ENCODE peak calls at places on chromosomes 2 and 18, in four cellular contexts. One of them, this sample, is unnamed.

GRCh38 chr18:33440011-33440383 is 524 bp downstream of the CCDC178 start:
- DNase-seq in kidney glomerular epithelial cell: peak
- DNase-seq in RKO: no peak
- DNase-seq in activated naive CD4-positive, alpha-beta T cell treated with anti-CD3 and anti-CD28 coated beads for 36 hours: no peak
- DNase-seq in this sample: peak

GRCh38 chr2:10239561-10239967 is 63.1 kb upstream of the HPCAL1 start:
- DNase-seq in kidney glomerular epithelial cell: no peak
- DNase-seq in activated naive CD4-positive, alpha-beta T cell treated with anti-CD3 and anti-CD28 coated beads for 36 hours: no peak
- DNase-seq in RKO: no peak
- DNase-seq in this sample: peak

GRCh38 chr2:237691200-237691907 is 64.0 kb downstream of the LRRFIP1 start:
- DNase-seq in kidney glomerular epithelial cell: peak
- DNase-seq in activated naive CD4-positive, alpha-beta T cell treated with anti-CD3 and anti-CD28 coated beads for 36 hours: peak
- DNase-seq in RKO: peak
- DNase-seq in this sample: peak

GRCh38 chr2:232893834-232894233 is 23.8 kb downstream of the SNORC start:
- DNase-seq in activated naive CD4-positive, alpha-beta T cell treated with anti-CD3 and anti-CD28 coated beads for 36 hours: no peak
- DNase-seq in kidney glomerular epithelial cell: no peak
- DNase-seq in RKO: no peak
- DNase-seq in this sample: no peak

GRCh38 chr18:34647251-34647650 is 62.8 kb upstream of the DTNA start:
- DNase-seq in activated naive CD4-positive, alpha-beta T cell treated with anti-CD3 and anti-CD28 coated beads for 36 hours: no peak
- DNase-seq in RKO: no peak
- DNase-seq in kidney glomerular epithelial cell: no peak
- DNase-seq in this sample: no peak

GRCh38 chr18:48962857-48963554 is 12.2 kb upstream of the SMAD7 start:
- DNase-seq in kidney glomerular epithelial cell: no peak
- DNase-seq in activated naive CD4-positive, alpha-beta T cell treated with anti-CD3 and anti-CD28 coated beads for 36 hours: no peak
- DNase-seq in RKO: no peak
- DNase-seq in this sample: no peak

GRCh38 chr2:173126819-173127218 is 51.2 kb downstream of the MAP3K20 start:
- DNase-seq in activated naive CD4-positive, alpha-beta T cell treated with anti-CD3 and anti-CD28 coated beads for 36 hours: no peak
- DNase-seq in RKO: no peak
- DNase-seq in kidney glomerular epithelial cell: no peak
- DNase-seq in this sample: no peak

GRCh38 chr2:6103949-6104348 is 411.8 kb downstream of the SOX11 start:
- DNase-seq in RKO: no peak
- DNase-seq in kidney glomerular epithelial cell: no peak
- DNase-seq in activated naive CD4-positive, alpha-beta T cell treated with anti-CD3 and anti-CD28 coated beads for 36 hours: no peak
- DNase-seq in this sample: no peak

GRCh38 chr2:124018894-124019293 is 6.2 kb upstream of the CNTNAP5 start:
- DNase-seq in kidney glomerular epithelial cell: no peak
- DNase-seq in RKO: no peak
- DNase-seq in activated naive CD4-positive, alpha-beta T cell treated with anti-CD3 and anti-CD28 coated beads for 36 hours: no peak
- DNase-seq in this sample: no peak

GRCh38 chr2:10309286-10309685 is 6.6 kb downstream of the HPCAL1 start:
- DNase-seq in kidney glomerular epithelial cell: no peak
- DNase-seq in RKO: no peak
- DNase-seq in activated naive CD4-positive, alpha-beta T cell treated with anti-CD3 and anti-CD28 coated beads for 36 hours: no peak
- DNase-seq in this sample: no peak

GRCh38 chr2:174340400-174341300 is 5.9 kb downstream of the SP9 start:
- DNase-seq in activated naive CD4-positive, alpha-beta T cell treated with anti-CD3 and anti-CD28 coated beads for 36 hours: no peak
- DNase-seq in RKO: no peak
- DNase-seq in kidney glomerular epithelial cell: no peak
- DNase-seq in this sample: peak

GRCh38 chr2:218896501-218897393 is 16.1 kb downstream of the WNT10A start:
- DNase-seq in activated naive CD4-positive, alpha-beta T cell treated with anti-CD3 and anti-CD28 coated beads for 36 hours: peak
- DNase-seq in kidney glomerular epithelial cell: peak
- DNase-seq in RKO: no peak
- DNase-seq in this sample: no peak

GRCh38 chr18:75551071-75551470 is 123.6 kb upstream of the SMIM21 start:
- DNase-seq in kidney glomerular epithelial cell: no peak
- DNase-seq in RKO: no peak
- DNase-seq in activated naive CD4-positive, alpha-beta T cell treated with anti-CD3 and anti-CD28 coated beads for 36 hours: no peak
- DNase-seq in this sample: no peak

GRCh38 chr2:136135924-136136906 is 18.3 kb upstream of the CXCR4 start:
- DNase-seq in activated naive CD4-positive, alpha-beta T cell treated with anti-CD3 and anti-CD28 coated beads for 36 hours: peak
- DNase-seq in kidney glomerular epithelial cell: no peak
- DNase-seq in RKO: no peak
- DNase-seq in this sample: no peak

GRCh38 chr18:48452863-48453323 is 43.7 kb upstream of the ZBTB7C start:
- DNase-seq in kidney glomerular epithelial cell: peak
- DNase-seq in RKO: no peak
- DNase-seq in activated naive CD4-positive, alpha-beta T cell treated with anti-CD3 and anti-CD28 coated beads for 36 hours: no peak
- DNase-seq in this sample: peak

GRCh38 chr18:49561127-49561376 is 805 bp upstream of the LIPG start:
- DNase-seq in kidney glomerular epithelial cell: no peak
- DNase-seq in activated naive CD4-positive, alpha-beta T cell treated with anti-CD3 and anti-CD28 coated beads for 36 hours: no peak
- DNase-seq in RKO: no peak
- DNase-seq in this sample: no peak

GRCh38 chr2:161402297-161402696 is 13.8 kb upstream of the TBR1 start:
- DNase-seq in activated naive CD4-positive, alpha-beta T cell treated with anti-CD3 and anti-CD28 coated beads for 36 hours: no peak
- DNase-seq in kidney glomerular epithelial cell: no peak
- DNase-seq in RKO: no peak
- DNase-seq in this sample: no peak

GRCh38 chr2:47640356-47640755 is 142.6 kb upstream of the MSH6 start:
- DNase-seq in kidney glomerular epithelial cell: no peak
- DNase-seq in RKO: no peak
- DNase-seq in activated naive CD4-positive, alpha-beta T cell treated with anti-CD3 and anti-CD28 coated beads for 36 hours: no peak
- DNase-seq in this sample: no peak

GRCh38 chr2:235728401-235729181 is 234.7 kb downstream of the AGAP1 start:
- DNase-seq in activated naive CD4-positive, alpha-beta T cell treated with anti-CD3 and anti-CD28 coated beads for 36 hours: no peak
- DNase-seq in RKO: no peak
- DNase-seq in kidney glomerular epithelial cell: no peak
- DNase-seq in this sample: no peak

GRCh38 chr2:75612862-75613243 is 33.7 kb upstream of the MRPL19 start:
- DNase-seq in activated naive CD4-positive, alpha-beta T cell treated with anti-CD3 and anti-CD28 coated beads for 36 hours: no peak
- DNase-seq in RKO: no peak
- DNase-seq in kidney glomerular epithelial cell: no peak
- DNase-seq in this sample: no peak

GRCh38 chr2:108916397-108917077 is 72.5 kb downstream of the EDAR start:
- DNase-seq in kidney glomerular epithelial cell: no peak
- DNase-seq in activated naive CD4-positive, alpha-beta T cell treated with anti-CD3 and anti-CD28 coated beads for 36 hours: no peak
- DNase-seq in RKO: no peak
- DNase-seq in this sample: no peak

GRCh38 chr18:37309059-37309458 is 256.5 kb downstream of the CELF4 start:
- DNase-seq in RKO: no peak
- DNase-seq in kidney glomerular epithelial cell: no peak
- DNase-seq in activated naive CD4-positive, alpha-beta T cell treated with anti-CD3 and anti-CD28 coated beads for 36 hours: no peak
- DNase-seq in this sample: no peak

GRCh38 chr2:212665948-212666347 is 127.3 kb upstream of the ERBB4 start:
- DNase-seq in activated naive CD4-positive, alpha-beta T cell treated with anti-CD3 and anti-CD28 coated beads for 36 hours: no peak
- DNase-seq in kidney glomerular epithelial cell: no peak
- DNase-seq in RKO: no peak
- DNase-seq in this sample: no peak

GRCh38 chr2:175931751-175932295 is 70.2 kb downstream of the LNPK start:
- DNase-seq in RKO: no peak
- DNase-seq in activated naive CD4-positive, alpha-beta T cell treated with anti-CD3 and anti-CD28 coated beads for 36 hours: no peak
- DNase-seq in kidney glomerular epithelial cell: no peak
- DNase-seq in this sample: no peak

GRCh38 chr2:238689331-238689730 is 158.6 kb upstream of the TWIST2 start:
- DNase-seq in activated naive CD4-positive, alpha-beta T cell treated with anti-CD3 and anti-CD28 coated beads for 36 hours: no peak
- DNase-seq in kidney glomerular epithelial cell: no peak
- DNase-seq in RKO: no peak
- DNase-seq in this sample: no peak

GRCh38 chr2:238784671-238785527 is 63.0 kb upstream of the TWIST2 start:
- DNase-seq in RKO: peak
- DNase-seq in kidney glomerular epithelial cell: no peak
- DNase-seq in activated naive CD4-positive, alpha-beta T cell treated with anti-CD3 and anti-CD28 coated beads for 36 hours: peak
- DNase-seq in this sample: peak

GRCh38 chr2:176997074-176997791 is 215.4 kb upstream of the HNRNPA3 start:
- DNase-seq in kidney glomerular epithelial cell: no peak
- DNase-seq in activated naive CD4-positive, alpha-beta T cell treated with anti-CD3 and anti-CD28 coated beads for 36 hours: peak
- DNase-seq in RKO: peak
- DNase-seq in this sample: no peak

GRCh38 chr18:59900222-59901128 is 679 bp downstream of the PMAIP1 start:
- DNase-seq in activated naive CD4-positive, alpha-beta T cell treated with anti-CD3 and anti-CD28 coated beads for 36 hours: peak
- DNase-seq in RKO: peak
- DNase-seq in kidney glomerular epithelial cell: peak
- DNase-seq in this sample: peak

GRCh38 chr2:69601179-69601612 is 42.3 kb downstream of the AAK1 start:
- DNase-seq in RKO: peak
- DNase-seq in kidney glomerular epithelial cell: peak
- DNase-seq in activated naive CD4-positive, alpha-beta T cell treated with anti-CD3 and anti-CD28 coated beads for 36 hours: peak
- DNase-seq in this sample: no peak

GRCh38 chr2:121707344-121707919 is 29.2 kb downstream of the NIFK start:
- DNase-seq in kidney glomerular epithelial cell: peak
- DNase-seq in RKO: no peak
- DNase-seq in activated naive CD4-positive, alpha-beta T cell treated with anti-CD3 and anti-CD28 coated beads for 36 hours: no peak
- DNase-seq in this sample: no peak

GRCh38 chr2:41775381-41776025 is 272.3 kb upstream of the PKDCC start:
- DNase-seq in activated naive CD4-positive, alpha-beta T cell treated with anti-CD3 and anti-CD28 coated beads for 36 hours: no peak
- DNase-seq in kidney glomerular epithelial cell: no peak
- DNase-seq in RKO: no peak
- DNase-seq in this sample: no peak

GRCh38 chr2:170076189-170076588 is 101.8 kb upstream of the MYO3B start:
- DNase-seq in RKO: no peak
- DNase-seq in activated naive CD4-positive, alpha-beta T cell treated with anti-CD3 and anti-CD28 coated beads for 36 hours: no peak
- DNase-seq in kidney glomerular epithelial cell: no peak
- DNase-seq in this sample: no peak

GRCh38 chr2:226274143-226274542 is 525.5 kb downstream of the IRS1 start:
- DNase-seq in kidney glomerular epithelial cell: no peak
- DNase-seq in RKO: no peak
- DNase-seq in activated naive CD4-positive, alpha-beta T cell treated with anti-CD3 and anti-CD28 coated beads for 36 hours: no peak
- DNase-seq in this sample: no peak